ENCODE peak calls at places on chromosomes 5 and 9, in eight cellular contexts. C is EL, U is left ventricle myocardium superior, F is HTR-8/SVneo, S is activated T-helper 1 cell treated with Interleukin-2 at 50 U/mL for 16 hours, N is T follicular helper cell, O is cerebellar cortex, I is mucosa of descending colon. J is an unnamed sample.

GRCh38 chr5:60722416-60722815 is 22.4 kb upstream of the DEPDC1B start:
- DNase-seq in C (no peak), U (no peak), F (no peak), S (no peak), N (no peak), O (no peak), I (no peak), J (no peak)

GRCh38 chr5:167254150-167254549 is 1037.3 kb upstream of the WWC1 start:
- DNase-seq in C (no peak), U (no peak), F (no peak), S (no peak), N (no peak), O (no peak), I (no peak), J (no peak)

GRCh38 chr9:128416432-128417019 is 4.1 kb upstream of the CERCAM start:
- DNase-seq in C (no peak), U (no peak), F (no peak), S (no peak), N (no peak), O (no peak), I (no peak), J (no peak)

GRCh38 chr5:122163151-122164069 is 34.1 kb downstream of the ZNF474 start:
- DNase-seq in C (peak), U (no peak), F (peak), S (no peak), N (no peak), O (no peak), I (no peak), J (no peak)

GRCh38 chr9:78541868-78542267 is 244.9 kb downstream of the PSAT1 start:
- DNase-seq in C (no peak), U (no peak), F (no peak), S (no peak), N (no peak), O (peak), I (no peak), J (no peak)

GRCh38 chr9:27457445-27457844 is 66.6 kb upstream of the IFNK start:
- DNase-seq in C (no peak), U (peak), F (no peak), S (no peak), N (no peak), O (no peak), I (peak), J (no peak)

GRCh38 chr5:76960004-76960625 is 7.3 kb downstream of the CRHBP start:
- DNase-seq in C (peak), U (no peak), F (peak), S (no peak), N (no peak), O (no peak), I (no peak), J (no peak)

GRCh38 chr9:68533678-68534077 is 7.0 kb downstream of the TMEM252 start:
- DNase-seq in C (no peak), U (no peak), F (no peak), S (no peak), N (no peak), O (peak), I (no peak), J (no peak)

GRCh38 chr5:125200842-125201373 is 454.5 kb upstream of the ZNF608 start:
- DNase-seq in C (no peak), U (no peak), F (no peak), S (no peak), N (no peak), O (peak), I (no peak), J (no peak)

GRCh38 chr5:133610489-133611356 is 1.6 kb downstream of the FSTL4 start:
- DNase-seq in C (peak), U (peak), F (peak), S (no peak), N (no peak), O (peak), I (peak), J (peak)

GRCh38 chr9:95494022-95494415 is 22.8 kb downstream of the PTCH1 start:
- DNase-seq in C (no peak), U (no peak), F (no peak), S (peak), N (no peak), O (peak), I (peak), J (peak)

GRCh38 chr9:107874591-107875374 is 385.2 kb upstream of the KLF4 start:
- DNase-seq in C (no peak), U (no peak), F (no peak), S (no peak), N (no peak), O (no peak), I (no peak), J (no peak)

GRCh38 chr9:13088734-13089427 is 190.6 kb downstream of the MPDZ start:
- DNase-seq in C (peak), U (no peak), F (peak), S (no peak), N (no peak), O (peak), I (peak), J (peak)

GRCh38 chr5:141747152-141747640 is 65.2 kb upstream of the ARAP3 start:
- DNase-seq in C (peak), U (peak), F (no peak), S (no peak), N (no peak), O (peak), I (peak), J (peak)

GRCh38 chr5:23466401-23466886 is 41.0 kb upstream of the PRDM9 start:
- DNase-seq in C (no peak), U (no peak), F (peak), S (no peak), N (no peak), O (no peak), I (no peak), J (no peak)

J was measured in cerebellum.